ENCODE peak calls at places on chromosomes 1 and 21, in six cellular contexts. One of them, this sample, is unnamed.

GRCh38 chr1:101309334-101310221 is 72.8 kb downstream of the S1PR1 start:
- DNase-seq in ovary: peak
- DNase-seq in gastrocnemius medialis: peak
- DNase-seq in HepG2: peak
- DNase-seq in esophagus muscularis mucosa: no peak
- DNase-seq in H1: no peak
- DNase-seq in this sample: peak

GRCh38 chr1:9284061-9284460 is 8.6 kb upstream of the SPSB1 start:
- DNase-seq in HepG2: no peak
- DNase-seq in H1: no peak
- DNase-seq in esophagus muscularis mucosa: no peak
- DNase-seq in gastrocnemius medialis: no peak
- DNase-seq in ovary: no peak
- DNase-seq in this sample: no peak

GRCh38 chr1:115233598-115233997 is 104.5 kb downstream of the NGF start:
- DNase-seq in ovary: no peak
- DNase-seq in HepG2: no peak
- DNase-seq in H1: no peak
- DNase-seq in esophagus muscularis mucosa: no peak
- DNase-seq in gastrocnemius medialis: no peak
- DNase-seq in this sample: no peak

GRCh38 chr1:147413110-147413605 is 128.1 kb upstream of the BCL9 start:
- DNase-seq in esophagus muscularis mucosa: no peak
- DNase-seq in ovary: no peak
- DNase-seq in H1: no peak
- DNase-seq in HepG2: no peak
- DNase-seq in gastrocnemius medialis: no peak
- DNase-seq in this sample: no peak

GRCh38 chr1:173392895-173393654 is 84.1 kb upstream of the PRDX6 start:
- DNase-seq in HepG2: no peak
- DNase-seq in gastrocnemius medialis: no peak
- DNase-seq in H1: no peak
- DNase-seq in ovary: no peak
- DNase-seq in esophagus muscularis mucosa: no peak
- DNase-seq in this sample: no peak

GRCh38 chr1:157585984-157586383 is 11.9 kb downstream of the FCRL4 start:
- DNase-seq in HepG2: no peak
- DNase-seq in esophagus muscularis mucosa: no peak
- DNase-seq in H1: no peak
- DNase-seq in ovary: no peak
- DNase-seq in gastrocnemius medialis: no peak
- DNase-seq in this sample: no peak

GRCh38 chr1:67544921-67545320 is 114.7 kb upstream of the SERBP1 start:
- DNase-seq in gastrocnemius medialis: no peak
- DNase-seq in ovary: no peak
- DNase-seq in H1: no peak
- DNase-seq in HepG2: no peak
- DNase-seq in esophagus muscularis mucosa: no peak
- DNase-seq in this sample: no peak

GRCh38 chr1:42135426-42135825 is 17.8 kb upstream of the GUCA2B start:
- DNase-seq in HepG2: no peak
- DNase-seq in gastrocnemius medialis: no peak
- DNase-seq in H1: no peak
- DNase-seq in esophagus muscularis mucosa: no peak
- DNase-seq in ovary: no peak
- DNase-seq in this sample: no peak

GRCh38 chr1:202479630-202480029 is 131.1 kb downstream of the PPP1R12B start:
- DNase-seq in esophagus muscularis mucosa: no peak
- DNase-seq in H1: no peak
- DNase-seq in HepG2: no peak
- DNase-seq in gastrocnemius medialis: no peak
- DNase-seq in ovary: no peak
- DNase-seq in this sample: no peak

GRCh38 chr1:163265547-163265946 is 56.2 kb upstream of the NUF2 start:
- DNase-seq in gastrocnemius medialis: no peak
- DNase-seq in HepG2: no peak
- DNase-seq in esophagus muscularis mucosa: no peak
- DNase-seq in H1: no peak
- DNase-seq in ovary: no peak
- DNase-seq in this sample: no peak

GRCh38 chr1:31744165-31744888 is 19.8 kb downstream of the ADGRB2 start:
- DNase-seq in gastrocnemius medialis: no peak
- DNase-seq in ovary: no peak
- DNase-seq in esophagus muscularis mucosa: no peak
- DNase-seq in HepG2: no peak
- DNase-seq in H1: no peak
- DNase-seq in this sample: no peak

GRCh38 chr1:220217383-220217988 is 54.8 kb downstream of the RAB3GAP2 start:
- DNase-seq in ovary: no peak
- DNase-seq in HepG2: peak
- DNase-seq in esophagus muscularis mucosa: no peak
- DNase-seq in H1: no peak
- DNase-seq in gastrocnemius medialis: no peak
- DNase-seq in this sample: no peak

GRCh38 chr1:157040802-157041201 is 4.7 kb downstream of the ARHGEF11 start:
- DNase-seq in HepG2: no peak
- DNase-seq in ovary: no peak
- DNase-seq in gastrocnemius medialis: no peak
- DNase-seq in esophagus muscularis mucosa: no peak
- DNase-seq in H1: no peak
- DNase-seq in this sample: no peak

GRCh38 chr1:166488327-166488726 is 321.5 kb upstream of the FAM78B start:
- DNase-seq in H1: no peak
- DNase-seq in esophagus muscularis mucosa: no peak
- DNase-seq in ovary: no peak
- DNase-seq in HepG2: no peak
- DNase-seq in gastrocnemius medialis: no peak
- DNase-seq in this sample: no peak
- H3K4me3 ChIP-seq in H1: no peak
- H3K4me3 ChIP-seq in esophagus muscularis mucosa: no peak
- H3K4me3 ChIP-seq in ovary: no peak
- H3K4me3 ChIP-seq in HepG2: no peak
- H3K4me3 ChIP-seq in gastrocnemius medialis: no peak
- H3K4me3 ChIP-seq in this sample: no peak

DNA sequence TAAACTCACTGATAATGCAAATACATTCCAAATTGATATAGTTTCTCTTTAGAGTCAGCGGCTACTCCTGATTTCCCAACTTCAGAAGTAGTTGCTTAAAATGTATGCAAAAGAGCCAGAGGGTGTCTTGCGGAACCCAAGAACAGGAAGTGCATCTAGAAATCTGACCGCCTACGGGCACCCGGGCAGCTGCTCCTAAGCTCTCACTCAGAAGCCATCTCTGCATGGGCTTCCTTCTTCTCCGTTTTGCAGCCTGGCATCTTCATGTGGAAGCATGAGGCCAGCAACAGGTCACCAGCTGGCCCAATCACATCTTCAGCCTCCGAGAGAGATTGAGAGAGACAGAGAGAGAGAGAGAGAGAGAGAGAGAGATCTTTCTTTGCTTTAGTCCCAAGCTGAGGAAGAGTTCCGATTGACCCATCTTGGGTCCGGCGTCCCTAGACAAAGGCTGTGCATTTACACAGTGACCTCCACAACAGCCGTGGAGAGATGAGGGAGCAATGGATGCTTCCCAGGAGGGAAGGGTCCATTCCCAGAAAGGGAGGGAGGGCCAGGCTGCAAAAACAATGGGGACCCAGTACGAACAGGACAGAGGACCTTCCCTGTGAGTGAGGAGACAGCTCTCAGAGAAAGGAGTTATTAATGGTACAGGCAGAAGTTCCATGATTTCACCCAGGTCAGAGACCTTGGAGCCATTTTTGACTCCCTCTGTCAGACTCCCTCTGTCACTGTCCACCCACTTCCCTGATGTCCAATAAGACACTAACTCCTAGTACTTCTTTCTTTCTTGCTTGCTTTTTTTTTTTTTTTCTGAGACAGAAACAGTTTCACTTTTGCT is 28.2 kb upstream of the SLC30A1 start:
- DNase-seq in ovary: no peak
- DNase-seq in H1: no peak
- DNase-seq in HepG2: no peak
- DNase-seq in esophagus muscularis mucosa: no peak
- DNase-seq in gastrocnemius medialis: no peak
- DNase-seq in this sample: no peak
- TF ChIP-seq POLR2A in ovary: no peak
- TF ChIP-seq POLR2A in H1: no peak
- TF ChIP-seq POLR2A in HepG2: no peak
- TF ChIP-seq POLR2A in esophagus muscularis mucosa: no peak
- TF ChIP-seq POLR2A in gastrocnemius medialis: no peak
- TF ChIP-seq POLR2A in this sample: no peak

GRCh38 chr21:43333301-43334062 is 93.4 kb downstream of the SIK1 start:
- DNase-seq in gastrocnemius medialis: no peak
- DNase-seq in HepG2: peak
- DNase-seq in H1: no peak
- DNase-seq in ovary: peak
- DNase-seq in esophagus muscularis mucosa: no peak
- DNase-seq in this sample: no peak
- H3K4me3 ChIP-seq in gastrocnemius medialis: no peak
- H3K4me3 ChIP-seq in HepG2: peak
- H3K4me3 ChIP-seq in H1: no peak
- H3K4me3 ChIP-seq in ovary: no peak
- H3K4me3 ChIP-seq in esophagus muscularis mucosa: peak
- H3K4me3 ChIP-seq in this sample: no peak

GRCh38 chr1:103187673-103188072 is 79.4 kb upstream of the COL11A1 start:
- DNase-seq in ovary: no peak
- DNase-seq in H1: no peak
- DNase-seq in HepG2: no peak
- DNase-seq in esophagus muscularis mucosa: no peak
- DNase-seq in gastrocnemius medialis: no peak
- DNase-seq in this sample: no peak
- TF ChIP-seq POLR2A in ovary: no peak
- TF ChIP-seq POLR2A in H1: no peak
- TF ChIP-seq POLR2A in HepG2: no peak
- TF ChIP-seq POLR2A in esophagus muscularis mucosa: no peak
- TF ChIP-seq POLR2A in gastrocnemius medialis: no peak
- TF ChIP-seq POLR2A in this sample: no peak

GRCh38 chr1:46467183-46467504 is 22.5 kb upstream of the DMBX1 start:
- DNase-seq in gastrocnemius medialis: no peak
- DNase-seq in HepG2: no peak
- DNase-seq in esophagus muscularis mucosa: no peak
- DNase-seq in ovary: no peak
- DNase-seq in H1: no peak
- DNase-seq in this sample: no peak
- H3K4me3 ChIP-seq in gastrocnemius medialis: peak
- H3K4me3 ChIP-seq in HepG2: peak
- H3K4me3 ChIP-seq in esophagus muscularis mucosa: peak
- H3K4me3 ChIP-seq in ovary: peak
- H3K4me3 ChIP-seq in H1: peak
- H3K4me3 ChIP-seq in this sample: no peak

GRCh38 chr1:93716163-93716562 is 34.5 kb upstream of the BCAR3 start:
- DNase-seq in ovary: no peak
- DNase-seq in H1: no peak
- DNase-seq in gastrocnemius medialis: no peak
- DNase-seq in HepG2: no peak
- DNase-seq in esophagus muscularis mucosa: no peak
- DNase-seq in this sample: no peak
- TF ChIP-seq POLR2A in ovary: no peak
- TF ChIP-seq POLR2A in H1: no peak
- TF ChIP-seq POLR2A in gastrocnemius medialis: no peak
- TF ChIP-seq POLR2A in HepG2: no peak
- TF ChIP-seq POLR2A in esophagus muscularis mucosa: no peak
- TF ChIP-seq POLR2A in this sample: no peak

GRCh38 chr1:224498574-224499170 is 64.1 kb upstream of the WDR26 start:
- DNase-seq in H1: peak
- DNase-seq in HepG2: no peak
- DNase-seq in gastrocnemius medialis: no peak
- DNase-seq in ovary: no peak
- DNase-seq in esophagus muscularis mucosa: no peak
- DNase-seq in this sample: no peak
- H3K4me3 ChIP-seq in H1: no peak
- H3K4me3 ChIP-seq in HepG2: no peak
- H3K4me3 ChIP-seq in gastrocnemius medialis: no peak
- H3K4me3 ChIP-seq in ovary: no peak
- H3K4me3 ChIP-seq in esophagus muscularis mucosa: no peak
- H3K4me3 ChIP-seq in this sample: no peak